ENCODE peak calls at places on chromosome 2, in four cellular contexts. B is IMR-90, R is uterus, M is body of pancreas. A is an unnamed sample.

GRCh38 chr2:142174176-142174575 is 43.4 kb upstream of the LRP1B start:
- DNase-seq in R (no peak), M (no peak), B (no peak), A (no peak)

GRCh38 chr2:20067992-20068727 is 16.7 kb upstream of the LAPTM4A start:
- DNase-seq in M (no peak), B (peak; percentile 96), R (peak; percentile 72), A (no peak)

GRCh38 chr2:9844581-9844980 is 1.3 kb downstream of the TAF1B start:
- DNase-seq in B (peak; percentile 38), R (no peak), M (no peak), A (peak; percentile 27)

GRCh38 chr2:23376075-23376474 is 8.9 kb upstream of the KLHL29 start:
- DNase-seq in M (no peak), R (no peak), B (no peak), A (no peak)

GRCh38 chr2:172465417-172466334 is 38.3 kb downstream of the ITGA6 start:
- DNase-seq in B (peak; percentile 89), M (peak; percentile 87), R (peak; percentile 84), A (peak; percentile 68)

GRCh38 chr2:42105330-42106256 is 57.8 kb downstream of the PKDCC start:
- DNase-seq in B (no peak), R (no peak), M (no peak), A (no peak)

GRCh38 chr2:205675861-205676516 is 6.3 kb upstream of the NRP2 start:
- DNase-seq in B (peak; percentile 85), R (peak; percentile 46), M (peak; percentile 22), A (no peak)

GRCh38 chr2:62304429-62305417 is 108.8 kb downstream of the B3GNT2 start:
- DNase-seq in R (peak; percentile 63), B (peak; percentile 73), M (peak; percentile 79), A (peak; percentile 81)

GRCh38 chr2:84888401-84889276 is 7.8 kb upstream of the TRABD2A start:
- DNase-seq in B (peak; percentile 83), M (no peak), R (no peak), A (peak; percentile 26)

GRCh38 chr2:235856151-235856819 is 311.9 kb downstream of the GBX2 start:
- DNase-seq in M (no peak), B (peak; percentile 73), R (no peak), A (no peak)

GRCh38 chr2:238462782-238463396 is 36.2 kb downstream of the ASB1 start:
- DNase-seq in R (no peak), B (peak; percentile 58), M (no peak), A (peak; percentile 63)

GRCh38 chr2:47227532-47228166 is 72.5 kb upstream of the STPG4 start:
- DNase-seq in M (no peak), B (no peak), R (no peak), A (peak; percentile 22)

GRCh38 chr2:51997571-51997970 is 965.6 kb upstream of the NRXN1 start:
- DNase-seq in M (no peak), B (no peak), R (no peak), A (no peak)

GRCh38 chr2:231715988-231716616 is 7.8 kb downstream of the PTMA start:
- DNase-seq in R (no peak), M (no peak), B (peak; percentile 62), A (no peak)

GRCh38 chr2:220296174-220296573 is 668.7 kb downstream of the SLC4A3 start:
- DNase-seq in M (no peak), B (peak; percentile 27), R (no peak), A (no peak)

GRCh38 chr2:231708773-231709635 is 679 bp downstream of the PTMA start:
- DNase-seq in B (peak; percentile 31), M (peak; percentile 47), R (peak; percentile 57), A (peak; percentile 77)

GRCh38 chr2:8714283-8714682 is 32.4 kb downstream of the ID2 start:
- DNase-seq in M (no peak), R (no peak), B (no peak), A (no peak)

GRCh38 chr2:184727813-184728212 is 129.5 kb downstream of the ZNF804A start:
- DNase-seq in B (no peak), R (no peak), M (no peak), A (no peak)

DNA sequence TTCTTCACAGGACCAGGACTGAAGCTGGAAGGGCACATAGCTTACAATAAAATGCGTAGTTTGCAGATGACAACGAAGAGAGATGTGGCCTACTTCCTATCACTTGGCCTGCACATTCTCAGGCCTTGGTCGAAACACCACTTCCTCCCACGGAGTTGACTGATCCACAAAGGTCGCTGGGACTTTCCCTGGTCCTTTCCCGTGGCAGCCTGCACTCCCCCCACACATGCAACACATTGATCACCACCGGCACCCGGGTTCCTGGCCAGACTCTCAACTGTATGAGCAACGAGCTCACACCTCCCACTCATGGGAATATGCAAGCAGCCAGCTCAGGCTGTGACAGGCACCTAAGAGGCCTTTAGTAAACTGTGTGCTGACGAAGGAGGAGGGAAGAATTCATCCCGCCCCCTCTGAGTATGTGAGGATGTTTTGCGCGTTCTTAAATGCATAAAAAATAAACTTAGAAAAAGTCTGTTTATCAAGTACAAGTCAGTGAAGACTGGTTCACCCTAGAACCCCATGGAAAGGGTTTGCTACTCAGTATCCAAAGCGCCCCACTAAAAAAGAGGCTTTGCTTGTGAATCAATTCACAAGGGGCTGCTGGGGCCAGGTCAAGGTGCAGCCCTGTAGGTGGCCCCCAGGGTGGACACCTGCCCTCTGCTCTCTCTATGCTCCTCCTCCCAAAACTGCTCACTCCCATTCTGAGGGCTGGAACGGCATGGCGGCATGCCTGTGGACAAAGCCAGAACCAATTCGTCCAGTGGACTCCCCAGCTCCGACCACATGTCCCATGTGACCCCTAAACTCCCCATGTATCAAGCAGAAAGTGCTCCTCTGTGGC is 154.3 kb downstream of the EIPR1 start:
- DNase-seq in M (no peak), B (peak; percentile 86), R (no peak), A (no peak)
- TF ChIP-seq POLR2A in M (no peak), B (no peak), R (no peak), A (no peak)

GRCh38 chr2:241546771-241547498 is 11.6 kb upstream of the BOK start:
- DNase-seq in R (peak; percentile 56), B (peak; percentile 93), M (no peak), A (no peak)
- TF ChIP-seq POLR2A in R (no peak), B (no peak), M (no peak), A (no peak)

GRCh38 chr2:151789055-151789834 is 39.0 kb downstream of the ARL5A start:
- DNase-seq in M (no peak), R (no peak), B (no peak), A (peak; percentile 94)

GRCh38 chr2:151790689-151791088 is 37.5 kb downstream of the ARL5A start:
- DNase-seq in R (no peak), B (no peak), M (no peak), A (no peak)

GRCh38 chr2:151793123-151793522 is 35.1 kb downstream of the ARL5A start:
- DNase-seq in B (no peak), R (no peak), M (no peak), A (peak; percentile 72)

GRCh38 chr2:151792589-151792988 is 35.6 kb downstream of the ARL5A start:
- DNase-seq in B (no peak), R (no peak), M (no peak), A (peak; percentile 61)

DNA sequence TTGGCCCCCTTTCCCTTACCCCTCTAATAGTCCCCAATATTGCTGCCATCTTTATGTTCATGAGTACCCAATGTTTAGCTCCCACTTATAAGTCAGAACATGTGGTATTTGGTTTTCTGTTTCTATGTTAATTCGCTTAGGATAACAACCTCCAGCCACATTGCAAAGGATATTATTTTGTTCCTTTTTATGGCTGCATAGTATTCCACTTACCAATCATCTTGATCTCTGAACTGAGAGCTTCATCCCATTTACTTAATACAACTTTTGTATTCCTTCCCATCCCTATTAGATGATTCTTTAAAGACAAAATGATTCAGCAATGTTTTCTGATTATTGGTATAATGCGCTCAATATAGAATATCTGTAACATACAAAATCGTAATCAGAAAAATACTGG is 36.7 kb downstream of the ARL5A start:
- DNase-seq in M (no peak), R (no peak), B (no peak), A (no peak)
- TF ChIP-seq POLR2A in M (no peak), R (no peak), B (no peak), A (no peak)

GRCh38 chr2:63888053-63888452 is 46.4 kb downstream of the UGP2 start:
- DNase-seq in B (no peak), R (no peak), M (no peak), A (no peak)

GRCh38 chr2:63891488-63892030 is 49.9 kb downstream of the UGP2 start:
- DNase-seq in M (no peak), R (no peak), B (no peak), A (no peak)

GRCh38 chr2:63890678-63891077 is 49.0 kb downstream of the UGP2 start:
- DNase-seq in M (no peak), R (no peak), B (no peak), A (no peak)

GRCh38 chr2:63886445-63886844 is 44.7 kb downstream of the UGP2 start:
- DNase-seq in B (no peak), R (no peak), M (no peak), A (no peak)

GRCh38 chr2:63888490-63889402 is 47.0 kb downstream of the UGP2 start:
- DNase-seq in M (peak; percentile 47), R (no peak), B (peak; percentile 48), A (peak; percentile 48)
- TF ChIP-seq POLR2A in M (no peak), R (no peak), B (no peak), A (no peak)

GRCh38 chr2:18473241-18473841 is 87.1 kb downstream of the RDH14 start:
- DNase-seq in M (no peak), B (peak; percentile 96), R (peak; percentile 68), A (no peak)
- TF ChIP-seq POLR2A in M (no peak), B (no peak), R (no peak), A (no peak)

GRCh38 chr2:182606728-182607681 is 109.1 kb upstream of the DNAJC10 start:
- DNase-seq in M (no peak), B (no peak), R (no peak), A (no peak)

GRCh38 chr2:182615036-182615435 is 101.0 kb upstream of the DNAJC10 start:
- DNase-seq in B (no peak), M (no peak), R (no peak), A (no peak)

GRCh38 chr2:182608181-182608845 is 107.7 kb upstream of the DNAJC10 start:
- DNase-seq in B (no peak), M (no peak), R (no peak), A (no peak)

GRCh38 chr2:182610231-182610630 is 105.8 kb upstream of the DNAJC10 start:
- DNase-seq in M (no peak), R (no peak), B (no peak), A (no peak)

GRCh38 chr2:182611009-182611408 is 105.0 kb upstream of the DNAJC10 start:
- DNase-seq in B (no peak), R (no peak), M (no peak), A (no peak)
- TF ChIP-seq POLR2A in B (no peak), R (no peak), M (no peak), A (no peak)

DNA sequence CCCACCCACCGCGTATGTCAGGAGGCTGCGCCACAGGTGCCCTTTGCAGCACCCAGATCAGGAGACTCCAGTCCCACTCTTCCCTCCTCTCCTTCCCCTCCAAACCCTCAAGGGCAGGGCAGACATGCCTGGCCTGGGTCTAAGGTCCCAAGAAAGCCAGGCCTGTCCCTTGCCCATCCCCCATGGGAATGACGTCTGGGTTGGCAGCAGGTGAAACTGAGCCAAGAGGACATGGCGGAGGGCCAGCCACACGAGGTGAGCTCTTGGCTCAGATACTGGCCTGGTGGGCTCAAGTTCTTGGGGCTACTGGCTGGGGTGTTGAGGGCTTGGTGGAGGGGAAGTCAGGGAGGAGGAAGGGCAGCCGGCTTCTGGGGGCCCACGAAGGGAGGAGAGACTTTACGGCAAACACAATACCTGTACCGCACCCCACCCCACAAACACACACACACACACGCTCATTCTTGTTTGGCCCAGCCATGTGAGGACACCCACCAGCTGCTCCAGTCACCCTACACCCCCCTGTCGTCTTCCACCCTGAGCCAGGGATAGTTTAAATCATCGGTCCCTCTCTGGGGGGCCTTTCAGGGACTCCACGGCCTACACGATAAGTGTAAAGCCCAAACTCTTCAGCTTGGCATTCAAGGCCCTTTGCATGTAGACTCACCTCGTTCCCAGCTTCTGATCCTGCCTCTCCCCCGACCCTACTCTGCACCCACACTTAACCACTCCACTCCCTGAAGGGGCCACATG is 24.1 kb upstream of the TNS1 start:
- DNase-seq in M (peak; percentile 97), B (no peak), R (peak; percentile 20), A (no peak)
- TF ChIP-seq POLR2A in M (no peak), B (no peak), R (no peak), A (no peak)

A was measured in erythroblast.